ENCODE peak calls at places on chromosomes 2 and 18, in nine cellular contexts. L, R, C, S, O, E, M, W and Q are unnamed samples.

GRCh38 chr2:233627331-233628025 is 8.8 kb upstream of the UGT1A10 start:
- DNase-seq in S (no peak), W (no peak), R (no peak), O (no peak), E (no peak), M (no peak), L (no peak), C (no peak), Q (no peak)

GRCh38 chr2:28904802-28905499 is 10.5 kb downstream of the WDR43 start:
- DNase-seq in L (no peak), O (no peak), S (no peak), C (no peak), W (no peak), E (no peak), M (no peak), R (no peak), Q (no peak)

GRCh38 chr2:36450466-36451196 is 95.1 kb downstream of the CRIM1 start:
- DNase-seq in W (peak; percentile 27), M (no peak), S (no peak), L (no peak), O (no peak), C (no peak), E (no peak), R (peak; percentile 89), Q (peak; percentile 48)

GRCh38 chr2:11743846-11744553 is 2.4 kb upstream of the LPIN1 start:
- DNase-seq in S (peak; percentile 98), O (peak; percentile 93), E (peak; percentile 92), M (peak; percentile 95), R (peak; percentile 100), L (peak; percentile 55), W (peak; percentile 99), C (peak; percentile 95), Q (peak; percentile 100)

GRCh38 chr18:80253871-80254492 is 6.7 kb upstream of the PARD6G start:
- DNase-seq in S (peak; percentile 6), W (no peak), C (no peak), E (no peak), M (no peak), R (no peak), O (no peak), L (no peak), Q (no peak)

GRCh38 chr2:101873543-101873942 is 118.2 kb upstream of the IL1R2 start:
- DNase-seq in M (no peak), E (no peak), W (no peak), L (no peak), C (no peak), R (no peak), O (no peak), S (peak; percentile 4), Q (no peak)

GRCh38 chr18:10579079-10579867 is 53.4 kb downstream of the NAPG start:
- DNase-seq in S (no peak), E (no peak), M (no peak), L (no peak), O (no peak), W (no peak), R (peak; percentile 75), C (no peak), Q (no peak)

GRCh38 chr18:76620326-76620813 is 125.3 kb upstream of the ZNF516 start:
- DNase-seq in O (no peak), L (peak; percentile 81), S (peak; percentile 20), M (peak; percentile 81), R (peak; percentile 77), W (peak; percentile 81), C (peak; percentile 54), E (peak; percentile 90), Q (no peak)

GRCh38 chr18:56322403-56322802 is 316.0 kb downstream of the TXNL1 start:
- DNase-seq in C (no peak), O (no peak), E (no peak), S (no peak), R (no peak), M (no peak), W (no peak), L (no peak), Q (no peak)

GRCh38 chr2:185780890-185781289 is 42.3 kb downstream of the FSIP2 start:
- DNase-seq in S (no peak), L (no peak), M (no peak), E (no peak), O (no peak), C (no peak), R (no peak), W (no peak), Q (no peak)

GRCh38 chr2:119208791-119209203 is 14.8 kb upstream of the STEAP3 start:
- DNase-seq in C (no peak), O (no peak), R (no peak), W (no peak), M (no peak), S (no peak), E (peak; percentile 55), L (no peak), Q (peak; percentile 95)

GRCh38 chr2:64374686-64375085 is 79.3 kb upstream of the LGALSL start:
- DNase-seq in L (no peak), R (no peak), W (peak; percentile 89), S (no peak), C (no peak), E (no peak), M (no peak), O (peak; percentile 65), Q (no peak)

GRCh38 chr2:115549731-115550130 is 1107.3 kb downstream of the DPP10 start:
- DNase-seq in E (no peak), M (no peak), L (no peak), O (no peak), C (no peak), R (no peak), W (no peak), S (no peak), Q (no peak)
- TF ChIP-seq POLR2A in E (no peak), M (no peak), L (no peak), O (no peak), C (no peak), R (no peak), W (no peak), S (no peak), Q (no peak)

DNA sequence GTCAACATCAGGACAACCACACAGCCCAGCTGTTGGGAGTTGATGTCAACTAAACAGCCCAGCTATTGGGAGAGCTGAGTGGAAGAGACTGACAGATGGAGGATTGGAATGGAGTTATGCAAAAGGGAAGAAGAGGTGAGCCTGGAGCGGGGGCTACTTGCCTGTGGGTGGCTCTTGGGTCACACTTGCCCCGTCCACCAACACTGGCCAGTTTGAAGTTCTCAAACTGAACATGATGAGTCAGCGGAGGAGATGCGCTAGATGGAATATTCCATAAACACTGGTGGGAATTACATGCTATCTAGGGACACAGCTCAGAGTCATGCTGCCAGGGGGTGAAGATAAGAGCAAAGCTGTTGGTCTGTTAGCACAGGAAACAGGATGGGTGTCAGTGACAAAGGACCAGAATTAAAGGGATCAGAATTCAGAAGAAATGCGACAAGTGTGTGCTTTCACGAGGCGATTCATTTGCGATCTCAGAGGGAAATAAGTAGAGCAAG is 33.2 kb upstream of the AGAP1 start:
- DNase-seq in E (no peak), O (no peak), C (no peak), L (no peak), R (no peak), S (peak; percentile 94), M (no peak), W (no peak), Q (no peak)
- TF ChIP-seq POLR2A in E (no peak), O (no peak), C (no peak), L (no peak), R (no peak), S (peak; percentile 42), M (no peak), W (no peak), Q (no peak)

DNA sequence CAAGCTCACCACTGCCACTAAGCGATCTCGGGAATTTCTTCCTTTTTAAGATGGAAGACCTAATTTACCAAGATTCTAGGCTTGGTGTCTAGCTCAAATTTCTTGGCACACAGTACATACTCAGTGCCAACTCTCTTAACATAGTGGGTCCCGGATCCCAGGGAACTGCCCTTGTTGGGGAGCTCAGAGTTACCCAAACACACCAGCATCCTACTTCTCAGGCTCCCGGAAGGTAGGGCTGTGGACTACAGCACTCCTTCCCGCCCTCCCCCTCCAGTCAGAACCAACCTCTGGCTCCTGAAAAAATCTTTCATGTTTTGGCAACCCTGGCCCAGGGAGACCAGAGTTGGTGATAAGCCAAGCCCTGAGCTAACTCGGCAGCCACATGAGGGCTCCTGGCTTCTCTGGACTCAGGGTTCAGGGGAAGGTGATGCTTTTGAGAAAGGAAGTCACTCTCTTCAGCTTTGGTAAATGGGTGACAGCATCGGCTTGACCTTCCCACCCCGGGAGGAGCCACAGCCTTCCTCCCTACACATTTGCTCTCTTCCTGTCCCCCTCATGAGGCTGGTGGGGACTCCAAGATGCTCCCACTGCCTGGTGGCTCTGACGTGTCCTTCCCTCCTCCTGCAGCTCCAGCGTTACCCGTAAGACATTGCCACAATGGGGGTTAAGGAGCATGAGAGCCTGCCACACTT is 8.8 kb downstream of the ODC1 start:
- DNase-seq in E (no peak), C (no peak), O (no peak), W (no peak), R (no peak), L (no peak), S (peak; percentile 45), M (no peak), Q (no peak)
- TF ChIP-seq POLR2A in E (no peak), C (no peak), O (no peak), W (no peak), R (no peak), L (peak; percentile 24), S (peak; percentile 76), M (no peak), Q (no peak)

DNA sequence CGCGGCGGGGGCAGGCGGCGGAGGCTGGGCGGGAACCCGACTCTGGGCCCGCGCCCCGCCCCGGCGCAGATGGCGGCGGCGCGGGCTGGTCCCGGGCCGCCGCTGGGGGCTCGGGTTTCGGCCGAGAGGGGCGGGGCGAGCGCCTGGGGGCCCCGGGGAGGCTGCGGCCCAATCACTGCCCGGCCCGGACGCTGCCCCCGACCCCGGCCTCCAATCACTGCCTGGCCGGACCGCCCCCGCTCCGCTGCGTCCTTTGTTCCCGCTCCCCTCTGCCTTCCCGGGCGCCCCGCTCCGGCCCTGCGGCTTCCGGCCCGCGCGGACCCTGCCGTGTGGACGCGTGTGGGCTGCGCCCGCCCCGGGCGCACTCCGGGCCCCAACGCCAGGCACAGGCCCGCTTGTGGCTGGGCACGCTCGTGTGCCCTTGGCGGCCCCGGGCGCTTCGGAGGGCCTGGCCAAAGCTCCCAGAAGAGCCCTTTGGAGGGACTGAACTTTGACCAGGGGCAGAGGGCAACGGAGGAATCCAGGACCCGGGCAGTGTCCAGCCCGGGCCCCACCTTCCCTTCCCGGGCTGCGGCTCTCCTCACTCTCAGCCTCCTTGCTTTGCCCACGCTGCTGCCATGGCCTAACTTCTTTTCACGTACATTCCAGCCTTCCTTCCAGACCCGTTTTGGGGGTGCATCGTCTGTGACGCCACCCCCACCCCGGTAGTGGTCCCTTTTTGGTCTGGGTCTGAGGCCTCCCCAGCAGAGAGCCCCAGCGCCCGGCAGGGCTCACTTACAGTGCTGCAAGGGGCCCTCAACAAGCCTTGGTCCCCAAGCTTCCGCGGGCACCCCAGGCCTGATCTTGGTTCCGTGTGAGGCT is 27.1 kb upstream of the PTMA start:
- DNase-seq in M (peak; percentile 90), W (peak; percentile 87), S (no peak), L (peak; percentile 90), C (peak; percentile 82), O (peak; percentile 88), R (peak; percentile 82), E (peak; percentile 85), Q (no peak)
- TF ChIP-seq POLR2A in M (no peak), W (peak; percentile 36), S (no peak), L (no peak), C (peak; percentile 19), O (peak; percentile 93), R (peak; percentile 82), E (no peak), Q (peak; percentile 19)